ENCODE peak calls at places on chromosomes 1 and 21, in eight cellular contexts. One of them, this sample, is unnamed.

GRCh38 chr21:44800103-44800502 is 1.5 kb downstream of the UBE2G2 start:
- DNase-seq in CD4-positive, alpha-beta T cell: no peak
- DNase-seq in body of pancreas: no peak
- DNase-seq in lower leg skin: no peak
- DNase-seq in H9: no peak
- DNase-seq in esophagus muscularis mucosa: no peak
- DNase-seq in NB4: peak
- DNase-seq in heart left ventricle: no peak
- DNase-seq in this sample: no peak

GRCh38 chr1:55483523-55483922 is 268.4 kb upstream of the USP24 start:
- DNase-seq in CD4-positive, alpha-beta T cell: no peak
- DNase-seq in body of pancreas: no peak
- DNase-seq in lower leg skin: no peak
- DNase-seq in H9: peak
- DNase-seq in esophagus muscularis mucosa: no peak
- DNase-seq in NB4: peak
- DNase-seq in heart left ventricle: no peak
- DNase-seq in this sample: no peak

GRCh38 chr1:201618375-201618774 is 79.4 kb downstream of the NAV1 start:
- DNase-seq in CD4-positive, alpha-beta T cell: no peak
- DNase-seq in body of pancreas: no peak
- DNase-seq in lower leg skin: no peak
- DNase-seq in H9: no peak
- DNase-seq in esophagus muscularis mucosa: no peak
- DNase-seq in NB4: no peak
- DNase-seq in heart left ventricle: no peak
- DNase-seq in this sample: no peak

GRCh38 chr1:231187556-231187955 is 25.7 kb downstream of the TRIM67 start:
- DNase-seq in CD4-positive, alpha-beta T cell: no peak
- DNase-seq in body of pancreas: no peak
- DNase-seq in lower leg skin: no peak
- DNase-seq in H9: no peak
- DNase-seq in esophagus muscularis mucosa: no peak
- DNase-seq in NB4: no peak
- DNase-seq in heart left ventricle: no peak
- DNase-seq in this sample: no peak

GRCh38 chr1:85320371-85321131 is 44.1 kb upstream of the BCL10 start:
- DNase-seq in CD4-positive, alpha-beta T cell: no peak
- DNase-seq in body of pancreas: no peak
- DNase-seq in lower leg skin: no peak
- DNase-seq in H9: no peak
- DNase-seq in esophagus muscularis mucosa: no peak
- DNase-seq in NB4: no peak
- DNase-seq in heart left ventricle: no peak
- DNase-seq in this sample: no peak

GRCh38 chr1:6724517-6725141 is 23.0 kb upstream of the DNAJC11 start:
- DNase-seq in CD4-positive, alpha-beta T cell: no peak
- DNase-seq in body of pancreas: no peak
- DNase-seq in lower leg skin: no peak
- DNase-seq in H9: no peak
- DNase-seq in esophagus muscularis mucosa: no peak
- DNase-seq in NB4: no peak
- DNase-seq in heart left ventricle: no peak
- DNase-seq in this sample: no peak

GRCh38 chr1:2635271-2636010 is 2.6 kb upstream of the MMEL1 start:
- DNase-seq in CD4-positive, alpha-beta T cell: no peak
- DNase-seq in body of pancreas: no peak
- DNase-seq in lower leg skin: no peak
- DNase-seq in H9: no peak
- DNase-seq in esophagus muscularis mucosa: no peak
- DNase-seq in NB4: no peak
- DNase-seq in heart left ventricle: no peak
- DNase-seq in this sample: no peak

GRCh38 chr1:162193815-162194214 is 124.3 kb downstream of the NOS1AP start:
- DNase-seq in CD4-positive, alpha-beta T cell: no peak
- DNase-seq in body of pancreas: no peak
- DNase-seq in lower leg skin: no peak
- DNase-seq in H9: no peak
- DNase-seq in esophagus muscularis mucosa: no peak
- DNase-seq in NB4: no peak
- DNase-seq in heart left ventricle: peak
- DNase-seq in this sample: no peak

GRCh38 chr1:18962855-18963737 is 6.6 kb upstream of the IFFO2 start:
- DNase-seq in CD4-positive, alpha-beta T cell: no peak
- DNase-seq in body of pancreas: no peak
- DNase-seq in lower leg skin: no peak
- DNase-seq in H9: no peak
- DNase-seq in esophagus muscularis mucosa: no peak
- DNase-seq in NB4: no peak
- DNase-seq in heart left ventricle: no peak
- DNase-seq in this sample: no peak

GRCh38 chr1:114033219-114033706 is 54.0 kb downstream of the OLFML3 start:
- DNase-seq in CD4-positive, alpha-beta T cell: no peak
- DNase-seq in body of pancreas: no peak
- DNase-seq in lower leg skin: no peak
- DNase-seq in H9: peak
- DNase-seq in esophagus muscularis mucosa: no peak
- DNase-seq in NB4: peak
- DNase-seq in heart left ventricle: no peak
- DNase-seq in this sample: peak

GRCh38 chr21:15121655-15122120 is 56.9 kb upstream of the NRIP1 start:
- DNase-seq in CD4-positive, alpha-beta T cell: no peak
- DNase-seq in body of pancreas: peak
- DNase-seq in lower leg skin: no peak
- DNase-seq in H9: peak
- DNase-seq in esophagus muscularis mucosa: no peak
- DNase-seq in NB4: no peak
- DNase-seq in heart left ventricle: peak
- DNase-seq in this sample: no peak

GRCh38 chr1:1250828-1251284 is 4.3 kb upstream of the C1QTNF12 start:
- DNase-seq in CD4-positive, alpha-beta T cell: peak
- DNase-seq in body of pancreas: no peak
- DNase-seq in lower leg skin: no peak
- DNase-seq in H9: no peak
- DNase-seq in esophagus muscularis mucosa: no peak
- DNase-seq in NB4: no peak
- DNase-seq in heart left ventricle: no peak
- DNase-seq in this sample: no peak

GRCh38 chr1:202034683-202035462 is 24.5 kb downstream of the ELF3 start:
- DNase-seq in CD4-positive, alpha-beta T cell: no peak
- DNase-seq in body of pancreas: peak
- DNase-seq in lower leg skin: peak
- DNase-seq in H9: no peak
- DNase-seq in esophagus muscularis mucosa: no peak
- DNase-seq in NB4: peak
- DNase-seq in heart left ventricle: peak
- DNase-seq in this sample: peak

GRCh38 chr1:189499736-189500135 is 977.9 kb downstream of the BRINP3 start:
- DNase-seq in CD4-positive, alpha-beta T cell: no peak
- DNase-seq in body of pancreas: no peak
- DNase-seq in lower leg skin: no peak
- DNase-seq in H9: no peak
- DNase-seq in esophagus muscularis mucosa: no peak
- DNase-seq in NB4: no peak
- DNase-seq in heart left ventricle: no peak
- DNase-seq in this sample: no peak

GRCh38 chr1:28756846-28757245 is 20.1 kb downstream of the YTHDF2 start:
- DNase-seq in CD4-positive, alpha-beta T cell: no peak
- DNase-seq in body of pancreas: no peak
- DNase-seq in lower leg skin: no peak
- DNase-seq in H9: no peak
- DNase-seq in esophagus muscularis mucosa: no peak
- DNase-seq in NB4: no peak
- DNase-seq in heart left ventricle: no peak
- DNase-seq in this sample: no peak
- TF ChIP-seq CTCF in CD4-positive, alpha-beta T cell: peak
- TF ChIP-seq CTCF in body of pancreas: no peak
- TF ChIP-seq CTCF in lower leg skin: no peak
- TF ChIP-seq CTCF in H9: peak
- TF ChIP-seq CTCF in esophagus muscularis mucosa: peak
- TF ChIP-seq CTCF in NB4: no peak
- TF ChIP-seq CTCF in heart left ventricle: no peak
- TF ChIP-seq CTCF in this sample: no peak

GRCh38 chr1:195886000-195886399 is 722.2 kb downstream of the KCNT2 start:
- DNase-seq in CD4-positive, alpha-beta T cell: no peak
- DNase-seq in body of pancreas: no peak
- DNase-seq in lower leg skin: no peak
- DNase-seq in H9: no peak
- DNase-seq in esophagus muscularis mucosa: no peak
- DNase-seq in NB4: no peak
- DNase-seq in heart left ventricle: no peak
- DNase-seq in this sample: no peak
- TF ChIP-seq CTCF in CD4-positive, alpha-beta T cell: no peak
- TF ChIP-seq CTCF in body of pancreas: no peak
- TF ChIP-seq CTCF in lower leg skin: no peak
- TF ChIP-seq CTCF in H9: peak
- TF ChIP-seq CTCF in esophagus muscularis mucosa: no peak
- TF ChIP-seq CTCF in NB4: peak
- TF ChIP-seq CTCF in heart left ventricle: no peak
- TF ChIP-seq CTCF in this sample: no peak

GRCh38 chr1:178050084-178050483 is 43.8 kb upstream of the RASAL2 start:
- DNase-seq in CD4-positive, alpha-beta T cell: no peak
- DNase-seq in body of pancreas: no peak
- DNase-seq in lower leg skin: no peak
- DNase-seq in H9: peak
- DNase-seq in esophagus muscularis mucosa: no peak
- DNase-seq in NB4: no peak
- DNase-seq in heart left ventricle: no peak
- DNase-seq in this sample: no peak
- TF ChIP-seq CTCF in CD4-positive, alpha-beta T cell: no peak
- TF ChIP-seq CTCF in body of pancreas: no peak
- TF ChIP-seq CTCF in lower leg skin: no peak
- TF ChIP-seq CTCF in H9: no peak
- TF ChIP-seq CTCF in esophagus muscularis mucosa: no peak
- TF ChIP-seq CTCF in NB4: no peak
- TF ChIP-seq CTCF in heart left ventricle: no peak
- TF ChIP-seq CTCF in this sample: no peak

DNA sequence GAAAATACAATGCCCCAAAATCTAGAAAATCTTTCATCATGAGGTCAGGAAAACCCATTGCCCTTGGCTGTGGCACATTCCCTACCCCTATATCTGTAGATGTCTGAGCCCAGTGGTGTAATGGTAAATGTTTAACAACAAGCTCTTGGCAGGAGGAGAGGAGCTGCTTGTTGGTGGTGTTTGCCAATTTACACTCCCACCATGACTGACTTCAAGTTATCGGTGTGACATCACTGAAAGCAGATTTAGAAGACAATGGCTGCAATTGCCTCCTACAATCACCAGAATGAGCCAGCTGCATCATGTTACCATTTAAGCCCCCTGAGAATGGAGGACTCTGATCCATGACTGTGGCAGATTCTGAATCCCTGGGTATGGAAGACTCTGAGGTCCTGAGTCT is 70.9 kb downstream of the SDC3 start:
- DNase-seq in CD4-positive, alpha-beta T cell: no peak
- DNase-seq in body of pancreas: no peak
- DNase-seq in lower leg skin: no peak
- DNase-seq in H9: no peak
- DNase-seq in esophagus muscularis mucosa: no peak
- DNase-seq in NB4: no peak
- DNase-seq in heart left ventricle: no peak
- DNase-seq in this sample: no peak
- TF ChIP-seq CTCF in CD4-positive, alpha-beta T cell: no peak
- TF ChIP-seq CTCF in body of pancreas: no peak
- TF ChIP-seq CTCF in lower leg skin: no peak
- TF ChIP-seq CTCF in H9: no peak
- TF ChIP-seq CTCF in esophagus muscularis mucosa: no peak
- TF ChIP-seq CTCF in NB4: no peak
- TF ChIP-seq CTCF in heart left ventricle: no peak
- TF ChIP-seq CTCF in this sample: no peak